ENCODE peak calls at places on chromosomes 2 and 18, in four cellular contexts. One of them, this sample, is unnamed. For H3K36me3 and H3K27me3, the result is how much of the 10 kb centered on the place peaks cover.

GRCh38 chr18:7273301-7273911 is 42.5 kb downstream of the LRRC30 start:
- DNase-seq in lower lobe of right lung: peak
- DNase-seq in WERI-Rb-1: no peak
- DNase-seq in endodermal cell: peak
- DNase-seq in this sample: peak

GRCh38 chr18:55150001-55150400 is 190.7 kb upstream of the CCDC68 start:
- DNase-seq in lower lobe of right lung: no peak
- DNase-seq in endodermal cell: no peak
- DNase-seq in WERI-Rb-1: no peak
- DNase-seq in this sample: no peak

GRCh38 chr18:36412778-36413177 is 115.3 kb downstream of the FHOD3 start:
- DNase-seq in endodermal cell: peak
- DNase-seq in lower lobe of right lung: no peak
- DNase-seq in WERI-Rb-1: peak
- DNase-seq in this sample: no peak

GRCh38 chr18:63882333-63883141 is 5.0 kb upstream of the SERPINB2 start:
- DNase-seq in endodermal cell: peak
- DNase-seq in WERI-Rb-1: no peak
- DNase-seq in lower lobe of right lung: no peak
- DNase-seq in this sample: no peak

GRCh38 chr2:184921676-184922075 is 323.3 kb downstream of the ZNF804A start:
- DNase-seq in endodermal cell: no peak
- DNase-seq in WERI-Rb-1: no peak
- DNase-seq in lower lobe of right lung: no peak
- DNase-seq in this sample: no peak

GRCh38 chr18:46754188-46754587 is 2.7 kb downstream of the ST8SIA5 start:
- DNase-seq in lower lobe of right lung: no peak
- DNase-seq in endodermal cell: no peak
- DNase-seq in WERI-Rb-1: no peak
- DNase-seq in this sample: no peak

GRCh38 chr2:227853204-227853629 is 18.2 kb upstream of the DAW1 start:
- DNase-seq in endodermal cell: no peak
- DNase-seq in lower lobe of right lung: no peak
- DNase-seq in WERI-Rb-1: no peak
- DNase-seq in this sample: peak

GRCh38 chr18:22609642-22610041 is 191.9 kb upstream of the CTAGE1 start:
- DNase-seq in endodermal cell: peak
- DNase-seq in lower lobe of right lung: peak
- DNase-seq in WERI-Rb-1: no peak
- DNase-seq in this sample: no peak

GRCh38 chr2:30229596-30229995 is 1.7 kb upstream of the LBH start:
- DNase-seq in WERI-Rb-1: no peak
- DNase-seq in endodermal cell: no peak
- DNase-seq in lower lobe of right lung: no peak
- DNase-seq in this sample: no peak

GRCh38 chr18:79855147-79855910 is 57.6 kb downstream of the KCNG2 start:
- DNase-seq in WERI-Rb-1: no peak
- DNase-seq in lower lobe of right lung: no peak
- DNase-seq in endodermal cell: no peak
- DNase-seq in this sample: peak

GRCh38 chr2:207165121-207166038 is at the start of gene KLF7:
- DNase-seq in WERI-Rb-1: peak
- DNase-seq in endodermal cell: peak
- DNase-seq in lower lobe of right lung: peak
- DNase-seq in this sample: peak

GRCh38 chr2:105780606-105781005 is 35.9 kb downstream of the NCK2 start:
- DNase-seq in WERI-Rb-1: no peak
- DNase-seq in endodermal cell: peak
- DNase-seq in lower lobe of right lung: no peak
- DNase-seq in this sample: no peak

GRCh38 chr2:6418316-6418715 is 447.4 kb downstream of the CMPK2 start:
- DNase-seq in WERI-Rb-1: no peak
- DNase-seq in lower lobe of right lung: no peak
- DNase-seq in endodermal cell: no peak
- DNase-seq in this sample: no peak

GRCh38 chr2:232854082-232854481 is 16.0 kb upstream of the SNORC start:
- DNase-seq in lower lobe of right lung: peak
- DNase-seq in WERI-Rb-1: no peak
- DNase-seq in endodermal cell: no peak
- DNase-seq in this sample: peak

GRCh38 chr2:20613342-20613916 is 37.5 kb downstream of the HS1BP3 start:
- DNase-seq in lower lobe of right lung: peak
- DNase-seq in endodermal cell: peak
- DNase-seq in WERI-Rb-1: peak
- DNase-seq in this sample: no peak

GRCh38 chr2:227257820-227258219 is 67.2 kb upstream of the MFF start:
- DNase-seq in WERI-Rb-1: no peak
- DNase-seq in endodermal cell: no peak
- DNase-seq in lower lobe of right lung: no peak
- DNase-seq in this sample: no peak

GRCh38 chr18:76491436-76491800 is 3.6 kb downstream of the ZNF516 start:
- DNase-seq in WERI-Rb-1: peak
- DNase-seq in endodermal cell: peak
- DNase-seq in lower lobe of right lung: peak
- DNase-seq in this sample: peak

GRCh38 chr2:149040451-149040850 is 2.0 kb downstream of the LYPD6B start:
- DNase-seq in endodermal cell: peak
- DNase-seq in WERI-Rb-1: peak
- DNase-seq in lower lobe of right lung: no peak
- DNase-seq in this sample: no peak

GRCh38 chr2:26238301-26238958 is 6.0 kb downstream of the HADHA start:
- DNase-seq in WERI-Rb-1: no peak
- DNase-seq in endodermal cell: no peak
- DNase-seq in lower lobe of right lung: no peak
- DNase-seq in this sample: no peak

GRCh38 chr18:54215069-54215468 is 9.4 kb downstream of the MBD2 start:
- DNase-seq in WERI-Rb-1: no peak
- DNase-seq in lower lobe of right lung: no peak
- DNase-seq in endodermal cell: no peak
- DNase-seq in this sample: no peak

GRCh38 chr2:176553685-176554106 is 284.5 kb downstream of the MTX2 start:
- DNase-seq in endodermal cell: peak
- DNase-seq in WERI-Rb-1: peak
- DNase-seq in lower lobe of right lung: peak
- DNase-seq in this sample: peak

GRCh38 chr18:64438178-64438577 is 289.3 kb upstream of the LINC00305 start:
- DNase-seq in lower lobe of right lung: no peak
- DNase-seq in WERI-Rb-1: no peak
- DNase-seq in endodermal cell: no peak
- DNase-seq in this sample: no peak

GRCh38 chr2:236205867-236206645 is 37.9 kb upstream of the GBX2 start:
- DNase-seq in WERI-Rb-1: no peak
- DNase-seq in lower lobe of right lung: no peak
- DNase-seq in endodermal cell: no peak
- DNase-seq in this sample: no peak

GRCh38 chr2:239753537-239753936 is 271.6 kb downstream of the NDUFA10 start:
- DNase-seq in WERI-Rb-1: no peak
- DNase-seq in endodermal cell: no peak
- DNase-seq in lower lobe of right lung: no peak
- DNase-seq in this sample: no peak

GRCh38 chr2:128626758-128627515 is 308.3 kb upstream of the HS6ST1 start:
- DNase-seq in lower lobe of right lung: peak
- DNase-seq in WERI-Rb-1: peak
- DNase-seq in endodermal cell: peak
- DNase-seq in this sample: no peak

GRCh38 chr2:150091896-150092295 is 395.6 kb downstream of the RND3 start:
- DNase-seq in lower lobe of right lung: no peak
- DNase-seq in WERI-Rb-1: no peak
- DNase-seq in endodermal cell: no peak
- DNase-seq in this sample: no peak

GRCh38 chr18:63708650-63709049 is 5.9 kb downstream of the SERPINB11 start:
- DNase-seq in WERI-Rb-1: no peak
- DNase-seq in lower lobe of right lung: no peak
- DNase-seq in endodermal cell: no peak
- DNase-seq in this sample: no peak

GRCh38 chr2:233802132-233802815 is 24.1 kb downstream of the MROH2A start:
- DNase-seq in WERI-Rb-1: no peak
- DNase-seq in lower lobe of right lung: no peak
- DNase-seq in endodermal cell: peak
- DNase-seq in this sample: no peak

DNA sequence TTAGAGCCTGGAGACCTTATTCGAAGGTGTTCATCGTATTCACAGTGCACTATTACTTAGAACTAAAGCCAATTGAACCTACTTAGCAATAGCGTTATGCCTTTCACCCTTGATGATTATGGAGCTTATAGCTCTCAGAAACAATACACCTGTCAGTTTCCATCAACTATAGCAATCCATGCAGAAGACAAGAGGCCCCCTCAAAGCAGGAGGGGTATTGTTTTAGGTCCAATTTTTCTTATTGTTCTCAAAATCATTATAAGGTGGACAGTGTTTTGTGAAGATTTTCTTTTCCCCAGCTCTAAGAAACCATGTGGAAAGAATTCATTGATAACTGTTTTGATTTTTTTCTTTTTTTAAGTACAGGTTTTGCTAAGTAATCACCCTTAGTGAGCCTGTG is 135.5 kb downstream of the MEIS1 start:
- DNase-seq in endodermal cell: no peak
- DNase-seq in lower lobe of right lung: no peak
- DNase-seq in WERI-Rb-1: no peak
- DNase-seq in this sample: no peak
- H3K36me3 ChIP-seq in endodermal cell: under half
- H3K36me3 ChIP-seq in lower lobe of right lung: under half
- H3K36me3 ChIP-seq in WERI-Rb-1: under half
- H3K36me3 ChIP-seq in this sample: under half

GRCh38 chr2:136117909-136118818 is at the start of gene CXCR4:
- DNase-seq in lower lobe of right lung: peak
- DNase-seq in WERI-Rb-1: peak
- DNase-seq in endodermal cell: peak
- DNase-seq in this sample: peak

GRCh38 chr2:136115183-136115751 is 2.7 kb downstream of the CXCR4 start:
- DNase-seq in endodermal cell: no peak
- DNase-seq in lower lobe of right lung: no peak
- DNase-seq in WERI-Rb-1: no peak
- DNase-seq in this sample: no peak

GRCh38 chr2:136117391-136117841 is 533 bp downstream of the CXCR4 start:
- DNase-seq in lower lobe of right lung: peak
- DNase-seq in endodermal cell: peak
- DNase-seq in WERI-Rb-1: peak
- DNase-seq in this sample: peak

GRCh38 chr2:136116111-136116812 is 1.7 kb downstream of the CXCR4 start:
- DNase-seq in WERI-Rb-1: peak
- DNase-seq in endodermal cell: peak
- DNase-seq in lower lobe of right lung: peak
- DNase-seq in this sample: peak

DNA sequence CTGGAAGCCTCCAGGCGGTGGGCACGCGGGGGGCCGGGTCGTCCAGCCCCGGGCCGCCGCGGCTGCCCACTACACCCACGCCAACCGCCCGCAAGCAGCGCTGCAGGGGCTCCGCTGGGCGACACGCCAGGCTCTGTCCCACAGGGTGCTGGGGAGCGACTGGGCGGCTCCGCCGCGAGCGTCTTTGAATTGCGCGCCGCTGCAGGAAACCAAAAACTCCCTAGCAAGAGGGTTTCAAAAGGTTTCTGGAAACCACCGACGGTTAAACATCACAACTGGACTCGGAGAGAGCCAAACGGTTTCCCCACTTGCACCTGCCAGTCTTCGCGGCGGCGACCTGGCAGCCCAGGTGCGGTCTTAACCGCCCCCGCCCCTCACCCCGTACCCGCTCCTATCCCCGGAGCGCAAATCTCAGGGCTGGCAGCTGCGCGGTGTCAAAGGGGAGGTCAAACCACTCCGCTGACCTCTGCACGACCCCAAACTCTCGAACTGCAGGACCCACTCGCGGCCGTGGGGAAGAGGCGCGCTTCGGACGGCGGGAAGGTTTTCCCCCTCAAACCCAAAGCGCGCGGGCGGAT is 1.0 kb downstream of the CXCR4 start:
- DNase-seq in endodermal cell: peak
- DNase-seq in WERI-Rb-1: peak
- DNase-seq in lower lobe of right lung: peak
- DNase-seq in this sample: peak
- H3K4me3 ChIP-seq in endodermal cell: peak
- H3K4me3 ChIP-seq in WERI-Rb-1: peak
- H3K4me3 ChIP-seq in lower lobe of right lung: peak
- H3K4me3 ChIP-seq in this sample: peak

DNA sequence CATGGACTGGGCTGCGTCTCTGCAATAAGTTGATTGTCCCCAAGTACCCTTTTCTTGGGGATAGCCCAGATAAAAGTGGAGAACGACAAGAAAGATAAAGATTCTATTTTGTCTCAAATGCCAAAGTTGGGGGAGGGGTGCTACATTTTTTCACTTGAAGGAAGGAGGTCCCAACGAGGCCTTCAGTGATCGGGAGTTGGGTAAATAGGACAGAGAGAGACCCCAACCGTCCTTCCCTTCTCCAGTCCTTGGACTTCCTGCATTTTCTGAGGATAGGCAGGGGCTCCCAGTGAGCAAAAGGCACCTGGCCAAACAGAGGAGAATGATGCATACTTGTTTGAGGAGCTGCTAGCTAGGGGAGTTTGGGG is 3.4 kb upstream of the EN1 start:
- DNase-seq in WERI-Rb-1: no peak
- DNase-seq in lower lobe of right lung: no peak
- DNase-seq in endodermal cell: no peak
- DNase-seq in this sample: no peak
- H3K27me3 ChIP-seq in WERI-Rb-1: half or more
- H3K27me3 ChIP-seq in lower lobe of right lung: half or more
- H3K27me3 ChIP-seq in endodermal cell: half or more
- H3K27me3 ChIP-seq in this sample: under half

GRCh38 chr2:135154962-135155361 is 102.9 kb downstream of the RAB3GAP1 start:
- DNase-seq in endodermal cell: no peak
- DNase-seq in WERI-Rb-1: no peak
- DNase-seq in lower lobe of right lung: no peak
- DNase-seq in this sample: no peak
- H3K36me3 ChIP-seq in endodermal cell: half or more
- H3K36me3 ChIP-seq in WERI-Rb-1: half or more
- H3K36me3 ChIP-seq in lower lobe of right lung: half or more
- H3K36me3 ChIP-seq in this sample: half or more

DNA sequence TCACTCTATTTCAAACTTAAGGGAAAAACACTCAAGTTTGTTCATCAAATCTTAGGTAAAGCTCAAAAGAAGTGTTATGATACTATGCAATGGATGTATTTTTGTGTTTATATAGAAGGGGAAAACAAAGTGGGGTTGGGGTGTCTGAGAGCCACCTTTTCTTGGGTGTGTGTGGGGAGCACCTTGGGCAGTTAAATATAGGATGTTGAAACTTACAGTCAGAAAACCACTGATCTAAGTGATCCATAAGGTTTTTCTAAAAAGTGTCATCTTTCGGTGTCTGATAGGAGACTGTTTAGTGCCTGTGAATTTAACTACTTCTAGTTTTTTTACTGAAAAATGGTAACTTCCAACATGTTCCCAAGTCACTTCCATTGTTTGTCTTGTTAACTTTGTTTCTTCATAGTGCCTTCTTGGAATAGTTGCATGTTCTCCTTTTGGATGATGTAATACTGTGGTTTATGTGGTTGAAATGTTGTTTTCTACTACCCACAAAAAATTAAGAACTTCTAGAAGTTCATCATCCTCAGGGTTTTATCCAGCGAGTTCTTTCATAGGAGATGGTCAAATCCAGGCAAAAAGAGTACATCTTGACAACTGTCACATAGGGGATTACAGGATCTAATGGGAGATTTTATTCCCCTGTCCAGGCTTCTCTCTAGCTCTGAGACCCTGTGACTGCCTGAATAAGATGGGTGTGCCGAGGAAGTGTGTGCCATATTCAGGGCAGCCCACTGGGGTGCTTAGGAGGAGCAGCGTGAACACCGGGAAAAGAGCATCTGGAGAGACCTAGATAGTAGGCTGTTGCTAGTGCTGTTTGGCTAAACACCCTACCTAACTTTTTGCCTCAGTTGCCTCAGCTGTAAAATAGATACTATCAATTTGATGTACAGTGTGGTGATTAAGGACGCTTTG is 46.2 kb downstream of the CAB39 start:
- DNase-seq in endodermal cell: no peak
- DNase-seq in WERI-Rb-1: no peak
- DNase-seq in lower lobe of right lung: no peak
- DNase-seq in this sample: no peak
- H3K4me3 ChIP-seq in endodermal cell: no peak
- H3K4me3 ChIP-seq in WERI-Rb-1: no peak
- H3K4me3 ChIP-seq in lower lobe of right lung: no peak
- H3K4me3 ChIP-seq in this sample: no peak

This sample was measured in MG63.